ENCODE peak calls at places on chromosomes 3 and 15, in six cellular contexts. One of them, this sample, is unnamed.

GRCh38 chr15:74867562-74868458 is 5.4 kb downstream of the SCAMP2 start:
- DNase-seq in H1: no peak
- DNase-seq in A549: no peak
- DNase-seq in HepG2: no peak
- DNase-seq in transverse colon: peak
- DNase-seq in tibial nerve: peak
- DNase-seq in this sample: no peak

GRCh38 chr3:186187876-186188275 is 79.0 kb upstream of the ETV5 start:
- DNase-seq in HepG2: no peak
- DNase-seq in H1: no peak
- DNase-seq in tibial nerve: no peak
- DNase-seq in A549: no peak
- DNase-seq in transverse colon: no peak
- DNase-seq in this sample: no peak

GRCh38 chr3:192915306-192915705 is 2.4 kb downstream of the MB21D2 start:
- DNase-seq in transverse colon: no peak
- DNase-seq in tibial nerve: no peak
- DNase-seq in H1: no peak
- DNase-seq in HepG2: peak
- DNase-seq in A549: peak
- DNase-seq in this sample: no peak

GRCh38 chr3:112736802-112737566 is 96.0 kb upstream of the CCDC80 start:
- DNase-seq in tibial nerve: no peak
- DNase-seq in H1: no peak
- DNase-seq in A549: no peak
- DNase-seq in transverse colon: no peak
- DNase-seq in HepG2: no peak
- DNase-seq in this sample: no peak

GRCh38 chr15:37931321-37931720 is 3.1 kb upstream of the TMCO5A start:
- DNase-seq in HepG2: no peak
- DNase-seq in H1: no peak
- DNase-seq in tibial nerve: no peak
- DNase-seq in A549: no peak
- DNase-seq in transverse colon: no peak
- DNase-seq in this sample: no peak

GRCh38 chr15:99703603-99704443 is 29.4 kb downstream of the LYSMD4 start:
- DNase-seq in HepG2: peak
- DNase-seq in A549: peak
- DNase-seq in transverse colon: no peak
- DNase-seq in tibial nerve: peak
- DNase-seq in H1: no peak
- DNase-seq in this sample: peak

GRCh38 chr15:50907866-50908208 is 646 bp upstream of the AP4E1 start:
- DNase-seq in HepG2: peak
- DNase-seq in transverse colon: peak
- DNase-seq in A549: peak
- DNase-seq in tibial nerve: peak
- DNase-seq in H1: no peak
- DNase-seq in this sample: no peak

GRCh38 chr3:30607032-30607833 is 832 bp downstream of the TGFBR2 start:
- DNase-seq in A549: peak
- DNase-seq in transverse colon: peak
- DNase-seq in H1: peak
- DNase-seq in tibial nerve: peak
- DNase-seq in HepG2: no peak
- DNase-seq in this sample: peak

GRCh38 chr3:98259707-98260106 is 4.3 kb upstream of the OR5H6 start:
- DNase-seq in tibial nerve: no peak
- DNase-seq in transverse colon: no peak
- DNase-seq in H1: peak
- DNase-seq in HepG2: peak
- DNase-seq in A549: peak
- DNase-seq in this sample: no peak

GRCh38 chr3:98449606-98450193 is 13.3 kb upstream of the OR5K1 start:
- DNase-seq in H1: no peak
- DNase-seq in A549: no peak
- DNase-seq in transverse colon: no peak
- DNase-seq in tibial nerve: no peak
- DNase-seq in HepG2: no peak
- DNase-seq in this sample: no peak

GRCh38 chr3:25751691-25752090 is 31.6 kb downstream of the NGLY1 start:
- DNase-seq in transverse colon: no peak
- DNase-seq in H1: no peak
- DNase-seq in A549: no peak
- DNase-seq in HepG2: no peak
- DNase-seq in tibial nerve: no peak
- DNase-seq in this sample: no peak

GRCh38 chr3:176930942-176931341 is 266.3 kb downstream of the TBL1XR1 start:
- DNase-seq in HepG2: no peak
- DNase-seq in transverse colon: no peak
- DNase-seq in tibial nerve: no peak
- DNase-seq in H1: no peak
- DNase-seq in A549: no peak
- DNase-seq in this sample: no peak

GRCh38 chr3:25785826-25786225 is 2.6 kb upstream of the NGLY1 start:
- DNase-seq in tibial nerve: no peak
- DNase-seq in A549: no peak
- DNase-seq in transverse colon: no peak
- DNase-seq in HepG2: no peak
- DNase-seq in H1: no peak
- DNase-seq in this sample: no peak

GRCh38 chr3:52983336-52983807 is 62.5 kb downstream of the SFMBT1 start:
- DNase-seq in transverse colon: peak
- DNase-seq in HepG2: no peak
- DNase-seq in A549: no peak
- DNase-seq in H1: no peak
- DNase-seq in tibial nerve: peak
- DNase-seq in this sample: no peak

GRCh38 chr3:8069981-8070380 is 431.6 kb upstream of the LMCD1 start:
- DNase-seq in A549: no peak
- DNase-seq in transverse colon: no peak
- DNase-seq in H1: no peak
- DNase-seq in HepG2: no peak
- DNase-seq in tibial nerve: no peak
- DNase-seq in this sample: no peak

GRCh38 chr3:17424137-17424536 is 318.3 kb downstream of the TBC1D5 start:
- DNase-seq in A549: no peak
- DNase-seq in transverse colon: no peak
- DNase-seq in H1: no peak
- DNase-seq in HepG2: no peak
- DNase-seq in tibial nerve: no peak
- DNase-seq in this sample: no peak

GRCh38 chr3:52982839-52983238 is 63.0 kb downstream of the SFMBT1 start:
- DNase-seq in H1: no peak
- DNase-seq in HepG2: no peak
- DNase-seq in transverse colon: no peak
- DNase-seq in tibial nerve: no peak
- DNase-seq in A549: no peak
- DNase-seq in this sample: no peak

GRCh38 chr3:129745253-129745652 is 138.8 kb upstream of the PLXND1 start:
- DNase-seq in transverse colon: peak
- DNase-seq in HepG2: no peak
- DNase-seq in H1: no peak
- DNase-seq in tibial nerve: no peak
- DNase-seq in A549: no peak
- DNase-seq in this sample: peak

GRCh38 chr15:58260911-58261267 is 122.7 kb downstream of the AQP9 start:
- DNase-seq in H1: no peak
- DNase-seq in A549: no peak
- DNase-seq in transverse colon: no peak
- DNase-seq in tibial nerve: no peak
- DNase-seq in HepG2: no peak
- DNase-seq in this sample: no peak

GRCh38 chr15:52115598-52116427 is 3.2 kb upstream of the BCL2L10 start:
- DNase-seq in A549: no peak
- DNase-seq in H1: no peak
- DNase-seq in transverse colon: no peak
- DNase-seq in HepG2: peak
- DNase-seq in tibial nerve: no peak
- DNase-seq in this sample: no peak

GRCh38 chr3:51955893-51956770 is 951 bp downstream of the GPR62 start:
- DNase-seq in transverse colon: peak
- DNase-seq in H1: peak
- DNase-seq in HepG2: no peak
- DNase-seq in A549: no peak
- DNase-seq in tibial nerve: no peak
- DNase-seq in this sample: peak

GRCh38 chr15:59699810-59700431 is 10.8 kb upstream of the BNIP2 start:
- DNase-seq in H1: no peak
- DNase-seq in tibial nerve: no peak
- DNase-seq in transverse colon: no peak
- DNase-seq in HepG2: no peak
- DNase-seq in A549: peak
- DNase-seq in this sample: no peak

GRCh38 chr3:52570076-52570475 is 33.7 kb downstream of the UQCC5 start:
- DNase-seq in transverse colon: no peak
- DNase-seq in tibial nerve: no peak
- DNase-seq in HepG2: no peak
- DNase-seq in A549: no peak
- DNase-seq in H1: no peak
- DNase-seq in this sample: no peak

GRCh38 chr3:48034000-48034516 is 17.8 kb upstream of the MAP4 start:
- DNase-seq in H1: no peak
- DNase-seq in HepG2: peak
- DNase-seq in A549: no peak
- DNase-seq in transverse colon: no peak
- DNase-seq in tibial nerve: no peak
- DNase-seq in this sample: no peak

GRCh38 chr3:23778451-23778850 is 27.3 kb upstream of the UBE2E1 start:
- DNase-seq in transverse colon: no peak
- DNase-seq in A549: no peak
- DNase-seq in HepG2: no peak
- DNase-seq in tibial nerve: no peak
- DNase-seq in H1: no peak
- DNase-seq in this sample: no peak

GRCh38 chr15:64478863-64479262 is 18.5 kb downstream of the ZNF609 start:
- DNase-seq in transverse colon: no peak
- DNase-seq in A549: peak
- DNase-seq in H1: no peak
- DNase-seq in HepG2: peak
- DNase-seq in tibial nerve: no peak
- DNase-seq in this sample: no peak

GRCh38 chr15:71678191-71678590 is 132.2 kb upstream of the NR2E3 start:
- DNase-seq in tibial nerve: peak
- DNase-seq in A549: no peak
- DNase-seq in HepG2: no peak
- DNase-seq in H1: no peak
- DNase-seq in transverse colon: no peak
- DNase-seq in this sample: no peak

GRCh38 chr3:60877188-60877587 is 374.1 kb downstream of the FHIT start:
- DNase-seq in H1: no peak
- DNase-seq in A549: no peak
- DNase-seq in transverse colon: no peak
- DNase-seq in tibial nerve: no peak
- DNase-seq in HepG2: no peak
- DNase-seq in this sample: no peak

GRCh38 chr3:111747490-111747889 is 111.6 kb upstream of the PHLDB2 start:
- DNase-seq in transverse colon: no peak
- DNase-seq in tibial nerve: no peak
- DNase-seq in H1: no peak
- DNase-seq in A549: peak
- DNase-seq in HepG2: no peak
- DNase-seq in this sample: no peak

GRCh38 chr3:188205992-188206416 is 52.0 kb downstream of the LPP start:
- DNase-seq in HepG2: peak
- DNase-seq in tibial nerve: no peak
- DNase-seq in H1: no peak
- DNase-seq in transverse colon: peak
- DNase-seq in A549: peak
- DNase-seq in this sample: no peak

GRCh38 chr3:171256445-171257250 is 203.6 kb downstream of the TNIK start:
- DNase-seq in A549: no peak
- DNase-seq in HepG2: no peak
- DNase-seq in tibial nerve: no peak
- DNase-seq in transverse colon: no peak
- DNase-seq in H1: no peak
- DNase-seq in this sample: no peak

GRCh38 chr3:195270350-195271115 is 426 bp downstream of the XXYLT1 start:
- DNase-seq in HepG2: peak
- DNase-seq in transverse colon: peak
- DNase-seq in H1: peak
- DNase-seq in tibial nerve: peak
- DNase-seq in A549: peak
- DNase-seq in this sample: peak
- TF ChIP-seq EP300 in HepG2: no peak
- TF ChIP-seq EP300 in transverse colon: no peak
- TF ChIP-seq EP300 in H1: no peak
- TF ChIP-seq EP300 in tibial nerve: no peak
- TF ChIP-seq EP300 in A549: no peak
- TF ChIP-seq EP300 in this sample: no peak

GRCh38 chr3:1350885-1351284 is 258.1 kb downstream of the CNTN6 start:
- DNase-seq in A549: no peak
- DNase-seq in HepG2: no peak
- DNase-seq in tibial nerve: no peak
- DNase-seq in transverse colon: no peak
- DNase-seq in H1: no peak
- DNase-seq in this sample: no peak

GRCh38 chr3:1346386-1346785 is 253.6 kb downstream of the CNTN6 start:
- DNase-seq in H1: no peak
- DNase-seq in HepG2: no peak
- DNase-seq in transverse colon: no peak
- DNase-seq in tibial nerve: no peak
- DNase-seq in A549: no peak
- DNase-seq in this sample: no peak

GRCh38 chr3:1348547-1348946 is 255.7 kb downstream of the CNTN6 start:
- DNase-seq in HepG2: no peak
- DNase-seq in tibial nerve: no peak
- DNase-seq in transverse colon: no peak
- DNase-seq in A549: no peak
- DNase-seq in H1: no peak
- DNase-seq in this sample: no peak
- TF ChIP-seq CTCF in HepG2: no peak
- TF ChIP-seq CTCF in tibial nerve: no peak
- TF ChIP-seq CTCF in transverse colon: no peak
- TF ChIP-seq CTCF in A549: no peak
- TF ChIP-seq CTCF in H1: no peak
- TF ChIP-seq CTCF in this sample: no peak

GRCh38 chr3:43001094-43001553 is 22.0 kb downstream of the GASK1A start:
- DNase-seq in HepG2: peak
- DNase-seq in transverse colon: peak
- DNase-seq in tibial nerve: peak
- DNase-seq in A549: no peak
- DNase-seq in H1: no peak
- DNase-seq in this sample: peak
- TF ChIP-seq EP300 in HepG2: no peak
- TF ChIP-seq EP300 in transverse colon: peak
- TF ChIP-seq EP300 in tibial nerve: peak
- TF ChIP-seq EP300 in A549: no peak
- TF ChIP-seq EP300 in H1: no peak
- TF ChIP-seq EP300 in this sample: peak

DNA sequence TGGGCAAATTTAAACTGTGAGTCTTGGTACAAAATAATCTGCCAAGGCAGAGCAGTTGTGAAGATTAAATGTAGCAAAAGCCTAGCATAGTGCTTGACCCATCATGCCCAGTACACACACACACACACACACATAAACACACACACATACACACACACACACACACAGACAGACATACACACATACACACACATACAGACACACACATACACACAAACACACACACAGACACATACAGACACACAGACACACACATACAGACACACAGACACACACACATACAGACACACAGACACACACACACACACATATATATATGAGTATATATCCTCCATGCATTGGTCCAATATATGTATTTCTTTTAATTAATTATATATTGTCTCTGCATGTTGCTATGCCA is 328.8 kb upstream of the DNAJC19 start:
- DNase-seq in H1: no peak
- DNase-seq in HepG2: no peak
- DNase-seq in A549: no peak
- DNase-seq in transverse colon: no peak
- DNase-seq in tibial nerve: no peak
- DNase-seq in this sample: no peak
- TF ChIP-seq CTCF in H1: no peak
- TF ChIP-seq CTCF in HepG2: no peak
- TF ChIP-seq CTCF in A549: no peak
- TF ChIP-seq CTCF in transverse colon: no peak
- TF ChIP-seq CTCF in tibial nerve: no peak
- TF ChIP-seq CTCF in this sample: no peak

This sample was measured in ovary.